ENCODE peak calls at places on chromosome 21, in eight cellular contexts. One of them, this sample, is unnamed.

GRCh38 chr21:35226960-35227741 is 178.0 kb upstream of the RUNX1 start:
- DNase-seq in suprapubic skin: no peak
- DNase-seq in NCI-H345: peak; percentile 85
- DNase-seq in EH: no peak
- DNase-seq in cerebellar cortex: no peak
- DNase-seq in non-pigmented ciliary epithelial cell: no peak
- DNase-seq in H54: no peak
- DNase-seq in CD4-positive, CD25-positive, alpha-beta regulatory T cell: peak; percentile 76
- DNase-seq in this sample: no peak

GRCh38 chr21:46322351-46323226 is 1.1 kb downstream of the C21orf58 start:
- DNase-seq in suprapubic skin: no peak
- DNase-seq in NCI-H345: no peak
- DNase-seq in EH: peak; percentile 70
- DNase-seq in cerebellar cortex: no peak
- DNase-seq in non-pigmented ciliary epithelial cell: no peak
- DNase-seq in H54: no peak
- DNase-seq in CD4-positive, CD25-positive, alpha-beta regulatory T cell: peak; percentile 3
- DNase-seq in this sample: no peak

GRCh38 chr21:44703731-44704635 is 7.0 kb downstream of the KRTAP10-12 start:
- DNase-seq in suprapubic skin: no peak
- DNase-seq in NCI-H345: no peak
- DNase-seq in EH: no peak
- DNase-seq in cerebellar cortex: no peak
- DNase-seq in non-pigmented ciliary epithelial cell: no peak
- DNase-seq in H54: no peak
- DNase-seq in CD4-positive, CD25-positive, alpha-beta regulatory T cell: no peak
- DNase-seq in this sample: no peak

GRCh38 chr21:43864806-43865470 is at the start of gene AGPAT3:
- DNase-seq in suprapubic skin: no peak
- DNase-seq in NCI-H345: peak; percentile 23
- DNase-seq in EH: peak; percentile 38
- DNase-seq in cerebellar cortex: no peak
- DNase-seq in non-pigmented ciliary epithelial cell: no peak
- DNase-seq in H54: peak; percentile 65
- DNase-seq in CD4-positive, CD25-positive, alpha-beta regulatory T cell: peak; percentile 37
- DNase-seq in this sample: no peak

GRCh38 chr21:32335601-32336575 is 37.2 kb downstream of the MRAP start:
- DNase-seq in suprapubic skin: no peak
- DNase-seq in NCI-H345: no peak
- DNase-seq in EH: no peak
- DNase-seq in cerebellar cortex: peak; percentile 6
- DNase-seq in non-pigmented ciliary epithelial cell: no peak
- DNase-seq in H54: no peak
- DNase-seq in CD4-positive, CD25-positive, alpha-beta regulatory T cell: no peak
- DNase-seq in this sample: no peak

GRCh38 chr21:45540601-45540970 is 1.7 kb downstream of the SLC19A1 start:
- DNase-seq in suprapubic skin: peak; percentile 74
- DNase-seq in NCI-H345: no peak
- DNase-seq in EH: no peak
- DNase-seq in cerebellar cortex: no peak
- DNase-seq in non-pigmented ciliary epithelial cell: no peak
- DNase-seq in H54: no peak
- DNase-seq in CD4-positive, CD25-positive, alpha-beta regulatory T cell: no peak
- DNase-seq in this sample: no peak

GRCh38 chr21:34992736-34993135 is 56.4 kb downstream of the RUNX1 start:
- DNase-seq in suprapubic skin: peak; percentile 84
- DNase-seq in NCI-H345: no peak
- DNase-seq in EH: no peak
- DNase-seq in cerebellar cortex: peak; percentile 21
- DNase-seq in non-pigmented ciliary epithelial cell: no peak
- DNase-seq in H54: peak; percentile 24
- DNase-seq in CD4-positive, CD25-positive, alpha-beta regulatory T cell: no peak
- DNase-seq in this sample: no peak

GRCh38 chr21:15430577-15430976 is 299.2 kb upstream of the USP25 start:
- DNase-seq in suprapubic skin: no peak
- DNase-seq in NCI-H345: no peak
- DNase-seq in EH: no peak
- DNase-seq in cerebellar cortex: no peak
- DNase-seq in non-pigmented ciliary epithelial cell: no peak
- DNase-seq in H54: no peak
- DNase-seq in CD4-positive, CD25-positive, alpha-beta regulatory T cell: no peak
- DNase-seq in this sample: no peak

GRCh38 chr21:44748621-44749020 is 37.2 kb upstream of the TSPEAR start:
- DNase-seq in suprapubic skin: no peak
- DNase-seq in NCI-H345: no peak
- DNase-seq in EH: no peak
- DNase-seq in cerebellar cortex: no peak
- DNase-seq in non-pigmented ciliary epithelial cell: no peak
- DNase-seq in H54: no peak
- DNase-seq in CD4-positive, CD25-positive, alpha-beta regulatory T cell: no peak
- DNase-seq in this sample: no peak

GRCh38 chr21:46498335-46499050 is 39.8 kb downstream of the DIP2A start:
- DNase-seq in suprapubic skin: no peak
- DNase-seq in NCI-H345: no peak
- DNase-seq in EH: peak; percentile 58
- DNase-seq in cerebellar cortex: peak; percentile 69
- DNase-seq in non-pigmented ciliary epithelial cell: no peak
- DNase-seq in H54: peak; percentile 82
- DNase-seq in CD4-positive, CD25-positive, alpha-beta regulatory T cell: no peak
- DNase-seq in this sample: no peak

GRCh38 chr21:46483300-46484295 is 24.9 kb downstream of the DIP2A start:
- DNase-seq in suprapubic skin: no peak
- DNase-seq in NCI-H345: no peak
- DNase-seq in EH: no peak
- DNase-seq in cerebellar cortex: no peak
- DNase-seq in non-pigmented ciliary epithelial cell: no peak
- DNase-seq in H54: no peak
- DNase-seq in CD4-positive, CD25-positive, alpha-beta regulatory T cell: no peak
- DNase-seq in this sample: no peak

GRCh38 chr21:29215709-29216108 is 83.0 kb upstream of the BACH1 start:
- DNase-seq in suprapubic skin: no peak
- DNase-seq in NCI-H345: no peak
- DNase-seq in EH: peak; percentile 25
- DNase-seq in cerebellar cortex: no peak
- DNase-seq in non-pigmented ciliary epithelial cell: no peak
- DNase-seq in H54: no peak
- DNase-seq in CD4-positive, CD25-positive, alpha-beta regulatory T cell: no peak
- DNase-seq in this sample: no peak

GRCh38 chr21:15771311-15771710 is 41.5 kb downstream of the USP25 start:
- DNase-seq in suprapubic skin: no peak
- DNase-seq in NCI-H345: no peak
- DNase-seq in EH: no peak
- DNase-seq in cerebellar cortex: no peak
- DNase-seq in non-pigmented ciliary epithelial cell: no peak
- DNase-seq in H54: no peak
- DNase-seq in CD4-positive, CD25-positive, alpha-beta regulatory T cell: no peak
- DNase-seq in this sample: no peak

GRCh38 chr21:37700641-37701202 is 215.5 kb downstream of the KCNJ6 start:
- DNase-seq in suprapubic skin: no peak
- DNase-seq in NCI-H345: peak; percentile 53
- DNase-seq in EH: peak; percentile 86
- DNase-seq in cerebellar cortex: peak; percentile 84
- DNase-seq in non-pigmented ciliary epithelial cell: peak; percentile 68
- DNase-seq in H54: peak; percentile 89
- DNase-seq in CD4-positive, CD25-positive, alpha-beta regulatory T cell: no peak
- DNase-seq in this sample: no peak

GRCh38 chr21:43866233-43866632 is 1.2 kb downstream of the AGPAT3 start:
- DNase-seq in suprapubic skin: no peak
- DNase-seq in NCI-H345: no peak
- DNase-seq in EH: peak; percentile 69
- DNase-seq in cerebellar cortex: peak; percentile 49
- DNase-seq in non-pigmented ciliary epithelial cell: no peak
- DNase-seq in H54: peak; percentile 55
- DNase-seq in CD4-positive, CD25-positive, alpha-beta regulatory T cell: peak; percentile 41
- DNase-seq in this sample: peak; percentile 34

GRCh38 chr21:36478941-36479340 is 981 bp downstream of the CLDN14 start:
- DNase-seq in suprapubic skin: no peak
- DNase-seq in NCI-H345: no peak
- DNase-seq in EH: peak; percentile 44
- DNase-seq in cerebellar cortex: peak; percentile 19
- DNase-seq in non-pigmented ciliary epithelial cell: no peak
- DNase-seq in H54: no peak
- DNase-seq in CD4-positive, CD25-positive, alpha-beta regulatory T cell: no peak
- DNase-seq in this sample: no peak

GRCh38 chr21:33975548-33976081 is 60.0 kb upstream of the ATP5PO start:
- DNase-seq in suprapubic skin: no peak
- DNase-seq in NCI-H345: no peak
- DNase-seq in EH: peak; percentile 65
- DNase-seq in cerebellar cortex: no peak
- DNase-seq in non-pigmented ciliary epithelial cell: no peak
- DNase-seq in H54: no peak
- DNase-seq in CD4-positive, CD25-positive, alpha-beta regulatory T cell: no peak
- DNase-seq in this sample: no peak

GRCh38 chr21:17435565-17436543 is 77.0 kb upstream of the CXADR start:
- DNase-seq in suprapubic skin: no peak
- DNase-seq in NCI-H345: no peak
- DNase-seq in EH: no peak
- DNase-seq in cerebellar cortex: no peak
- DNase-seq in non-pigmented ciliary epithelial cell: no peak
- DNase-seq in H54: no peak
- DNase-seq in CD4-positive, CD25-positive, alpha-beta regulatory T cell: no peak
- DNase-seq in this sample: no peak

GRCh38 chr21:43892984-43893535 is 28.0 kb downstream of the AGPAT3 start:
- DNase-seq in suprapubic skin: no peak
- DNase-seq in NCI-H345: no peak
- DNase-seq in EH: no peak
- DNase-seq in cerebellar cortex: no peak
- DNase-seq in non-pigmented ciliary epithelial cell: no peak
- DNase-seq in H54: no peak
- DNase-seq in CD4-positive, CD25-positive, alpha-beta regulatory T cell: no peak
- DNase-seq in this sample: no peak

GRCh38 chr21:24224411-24224810 is 1382.9 kb downstream of the MRPL39 start:
- DNase-seq in suprapubic skin: no peak
- DNase-seq in NCI-H345: peak; percentile 3
- DNase-seq in EH: no peak
- DNase-seq in cerebellar cortex: no peak
- DNase-seq in non-pigmented ciliary epithelial cell: no peak
- DNase-seq in H54: no peak
- DNase-seq in CD4-positive, CD25-positive, alpha-beta regulatory T cell: no peak
- DNase-seq in this sample: no peak

GRCh38 chr21:37623689-37624088 is 257.1 kb downstream of the DYRK1A start:
- DNase-seq in suprapubic skin: no peak
- DNase-seq in NCI-H345: no peak
- DNase-seq in EH: no peak
- DNase-seq in cerebellar cortex: no peak
- DNase-seq in non-pigmented ciliary epithelial cell: no peak
- DNase-seq in H54: no peak
- DNase-seq in CD4-positive, CD25-positive, alpha-beta regulatory T cell: no peak
- DNase-seq in this sample: no peak

GRCh38 chr21:42956824-42957632 is 17.3 kb upstream of the PKNOX1 start:
- DNase-seq in suprapubic skin: no peak
- DNase-seq in NCI-H345: no peak
- DNase-seq in EH: no peak
- DNase-seq in cerebellar cortex: no peak
- DNase-seq in non-pigmented ciliary epithelial cell: no peak
- DNase-seq in H54: no peak
- DNase-seq in CD4-positive, CD25-positive, alpha-beta regulatory T cell: no peak
- DNase-seq in this sample: no peak

GRCh38 chr21:26759731-26760130 is 85.5 kb downstream of the ADAMTS1 start:
- DNase-seq in suprapubic skin: no peak
- DNase-seq in NCI-H345: no peak
- DNase-seq in EH: peak; percentile 69
- DNase-seq in cerebellar cortex: no peak
- DNase-seq in non-pigmented ciliary epithelial cell: no peak
- DNase-seq in H54: no peak
- DNase-seq in CD4-positive, CD25-positive, alpha-beta regulatory T cell: no peak
- DNase-seq in this sample: no peak

GRCh38 chr21:44780767-44781459 is 20.7 kb downstream of the UBE2G2 start:
- DNase-seq in suprapubic skin: no peak
- DNase-seq in NCI-H345: no peak
- DNase-seq in EH: no peak
- DNase-seq in cerebellar cortex: no peak
- DNase-seq in non-pigmented ciliary epithelial cell: no peak
- DNase-seq in H54: no peak
- DNase-seq in CD4-positive, CD25-positive, alpha-beta regulatory T cell: no peak
- DNase-seq in this sample: no peak

GRCh38 chr21:42688226-42688840 is 34.9 kb downstream of the PDE9A start:
- DNase-seq in suprapubic skin: no peak
- DNase-seq in NCI-H345: no peak
- DNase-seq in EH: no peak
- DNase-seq in cerebellar cortex: no peak
- DNase-seq in non-pigmented ciliary epithelial cell: no peak
- DNase-seq in H54: no peak
- DNase-seq in CD4-positive, CD25-positive, alpha-beta regulatory T cell: no peak
- DNase-seq in this sample: no peak

GRCh38 chr21:34280389-34280795 is 83.4 kb upstream of the KCNE2 start:
- DNase-seq in suprapubic skin: peak; percentile 81
- DNase-seq in NCI-H345: no peak
- DNase-seq in EH: no peak
- DNase-seq in cerebellar cortex: peak; percentile 84
- DNase-seq in non-pigmented ciliary epithelial cell: no peak
- DNase-seq in H54: no peak
- DNase-seq in CD4-positive, CD25-positive, alpha-beta regulatory T cell: no peak
- DNase-seq in this sample: peak; percentile 21

GRCh38 chr21:44547656-44548331 is 3.5 kb downstream of the KRTAP10-2 start:
- DNase-seq in suprapubic skin: no peak
- DNase-seq in NCI-H345: no peak
- DNase-seq in EH: no peak
- DNase-seq in cerebellar cortex: no peak
- DNase-seq in non-pigmented ciliary epithelial cell: no peak
- DNase-seq in H54: no peak
- DNase-seq in CD4-positive, CD25-positive, alpha-beta regulatory T cell: peak; percentile 47
- DNase-seq in this sample: no peak

GRCh38 chr21:24829397-24829796 is 777.9 kb downstream of the MRPL39 start:
- DNase-seq in suprapubic skin: no peak
- DNase-seq in NCI-H345: no peak
- DNase-seq in EH: no peak
- DNase-seq in cerebellar cortex: no peak
- DNase-seq in non-pigmented ciliary epithelial cell: no peak
- DNase-seq in H54: no peak
- DNase-seq in CD4-positive, CD25-positive, alpha-beta regulatory T cell: no peak
- DNase-seq in this sample: no peak

GRCh38 chr21:42461881-42462877 is 33.8 kb downstream of the RSPH1 start:
- DNase-seq in suprapubic skin: peak; percentile 56
- DNase-seq in NCI-H345: peak; percentile 67
- DNase-seq in EH: no peak
- DNase-seq in cerebellar cortex: no peak
- DNase-seq in non-pigmented ciliary epithelial cell: no peak
- DNase-seq in H54: no peak
- DNase-seq in CD4-positive, CD25-positive, alpha-beta regulatory T cell: no peak
- DNase-seq in this sample: peak; percentile 75

GRCh38 chr21:31886896-31887595 is 14.2 kb downstream of the HUNK start:
- DNase-seq in suprapubic skin: no peak
- DNase-seq in NCI-H345: no peak
- DNase-seq in EH: no peak
- DNase-seq in cerebellar cortex: no peak
- DNase-seq in non-pigmented ciliary epithelial cell: no peak
- DNase-seq in H54: no peak
- DNase-seq in CD4-positive, CD25-positive, alpha-beta regulatory T cell: no peak
- DNase-seq in this sample: no peak